ENCODE peak calls at places on chromosomes 11 and 22, in six cellular contexts. B is HepG2, I is HCT116, F is WTC11, K is GM12878, C is H1. H is an unnamed sample.

GRCh38 chr11:29093416-29093815 is 923.4 kb downstream of the KCNA4 start:
- DNase-seq in B (peak; percentile 2), I (no peak), F (no peak), K (no peak), C (no peak), H (no peak)

GRCh38 chr11:121391914-121392313 is 60.2 kb upstream of the SORL1 start:
- DNase-seq in B (no peak), I (no peak), F (no peak), K (no peak), C (no peak), H (peak; percentile 0)

GRCh38 chr11:134270250-134270714 is 5.9 kb upstream of the GLB1L3 start:
- DNase-seq in B (peak; percentile 21), I (peak; percentile 22), F (no peak), K (no peak), C (no peak), H (peak; percentile 51)

GRCh38 chr11:44506375-44507016 is 59.0 kb upstream of the CD82 start:
- DNase-seq in B (no peak), I (peak; percentile 44), F (no peak), K (no peak), C (no peak), H (no peak)

GRCh38 chr11:119316017-119316728 is 757 bp downstream of the MCAM start:
- DNase-seq in B (no peak), I (no peak), F (no peak), K (no peak), C (no peak), H (peak; percentile 55)

GRCh38 chr11:118679483-118679882 is at the start of gene TREH:
- DNase-seq in B (peak; percentile 61), I (no peak), F (no peak), K (no peak), C (no peak), H (no peak)

GRCh38 chr22:46280999-46281623 is 13.3 kb downstream of the TTC38 start:
- DNase-seq in B (no peak), I (no peak), F (no peak), K (no peak), C (no peak), H (no peak)

GRCh38 chr11:106706355-106706754 is 311.9 kb downstream of the GUCY1A2 start:
- DNase-seq in B (no peak), I (peak; percentile 27), F (no peak), K (no peak), C (no peak), H (no peak)

GRCh38 chr11:77698896-77699295 is 61.3 kb upstream of the CLNS1A start:
- DNase-seq in B (no peak), I (no peak), F (no peak), K (no peak), C (no peak), H (no peak)

GRCh38 chr22:36737776-36738175 is 34.2 kb upstream of the CACNG2 start:
- DNase-seq in B (no peak), I (no peak), F (no peak), K (no peak), C (no peak), H (no peak)

GRCh38 chr11:19208959-19209568 is 7.3 kb upstream of the CSRP3 start:
- DNase-seq in B (no peak), I (no peak), F (no peak), K (no peak), C (no peak), H (no peak)

GRCh38 chr11:78062671-78063070 is 990 bp upstream of the THRSP start:
- DNase-seq in B (no peak), I (no peak), F (no peak), K (no peak), C (no peak), H (no peak)

GRCh38 chr11:68342459-68343158 is 30.2 kb downstream of the LRP5 start:
- DNase-seq in B (no peak), I (peak; percentile 69), F (peak; percentile 74), K (no peak), C (peak; percentile 79), H (no peak)

GRCh38 chr11:70207531-70208131 is 4.5 kb downstream of the FADD start:
- DNase-seq in B (no peak), I (no peak), F (no peak), K (no peak), C (no peak), H (no peak)

GRCh38 chr22:26735019-26735409 is 77.6 kb downstream of the MIAT start:
- DNase-seq in B (no peak), I (no peak), F (no peak), K (no peak), C (no peak), H (no peak)

GRCh38 chr11:126359431-126360048 is 4.1 kb downstream of the ST3GAL4 start:
- DNase-seq in B (no peak), I (no peak), F (no peak), K (no peak), C (no peak), H (no peak)

GRCh38 chr22:29225422-29226090 is 19.9 kb downstream of the EMID1 start:
- DNase-seq in B (no peak), I (no peak), F (no peak), K (no peak), C (no peak), H (no peak)

GRCh38 chr11:92324890-92325289 is 100.3 kb downstream of the FAT3 start:
- DNase-seq in B (no peak), I (no peak), F (no peak), K (no peak), C (no peak), H (no peak)

GRCh38 chr11:73818838-73819237 is 31.2 kb downstream of the MRPL48 start:
- DNase-seq in B (no peak), I (no peak), F (no peak), K (no peak), C (no peak), H (no peak)

GRCh38 chr11:27282141-27282590 is 80.8 kb downstream of the CCDC34 start:
- DNase-seq in B (peak; percentile 60), I (no peak), F (no peak), K (no peak), C (no peak), H (no peak)

GRCh38 chr22:43177479-43177878 is 9.5 kb downstream of the TTLL12 start:
- DNase-seq in B (no peak), I (no peak), F (no peak), K (no peak), C (no peak), H (no peak)

GRCh38 chr11:6757373-6757967 is 14.3 kb downstream of the OR2AG2 start:
- DNase-seq in B (peak; percentile 44), I (peak; percentile 32), F (peak; percentile 52), K (no peak), C (peak; percentile 48), H (peak; percentile 28)

GRCh38 chr11:17783878-17784277 is 49.3 kb downstream of the KCNC1 start:
- DNase-seq in B (no peak), I (no peak), F (no peak), K (no peak), C (no peak), H (no peak)

GRCh38 chr22:37326726-37327125 is 44.4 kb downstream of the CYTH4 start:
- DNase-seq in B (no peak), I (no peak), F (no peak), K (no peak), C (no peak), H (no peak)

GRCh38 chr11:58628446-58628845 is 6.0 kb downstream of the CNTF start:
- DNase-seq in B (no peak), I (no peak), F (no peak), K (no peak), C (no peak), H (no peak)

GRCh38 chr11:86869966-86870570 is 69.7 kb downstream of the PRSS23 start:
- DNase-seq in B (peak; percentile 29), I (peak; percentile 41), F (peak; percentile 67), K (no peak), C (peak; percentile 74), H (peak; percentile 76)

GRCh38 chr11:353315-353857 is 15.9 kb upstream of the B4GALNT4 start:
- DNase-seq in B (peak; percentile 90), I (no peak), F (no peak), K (no peak), C (no peak), H (no peak)

DNA sequence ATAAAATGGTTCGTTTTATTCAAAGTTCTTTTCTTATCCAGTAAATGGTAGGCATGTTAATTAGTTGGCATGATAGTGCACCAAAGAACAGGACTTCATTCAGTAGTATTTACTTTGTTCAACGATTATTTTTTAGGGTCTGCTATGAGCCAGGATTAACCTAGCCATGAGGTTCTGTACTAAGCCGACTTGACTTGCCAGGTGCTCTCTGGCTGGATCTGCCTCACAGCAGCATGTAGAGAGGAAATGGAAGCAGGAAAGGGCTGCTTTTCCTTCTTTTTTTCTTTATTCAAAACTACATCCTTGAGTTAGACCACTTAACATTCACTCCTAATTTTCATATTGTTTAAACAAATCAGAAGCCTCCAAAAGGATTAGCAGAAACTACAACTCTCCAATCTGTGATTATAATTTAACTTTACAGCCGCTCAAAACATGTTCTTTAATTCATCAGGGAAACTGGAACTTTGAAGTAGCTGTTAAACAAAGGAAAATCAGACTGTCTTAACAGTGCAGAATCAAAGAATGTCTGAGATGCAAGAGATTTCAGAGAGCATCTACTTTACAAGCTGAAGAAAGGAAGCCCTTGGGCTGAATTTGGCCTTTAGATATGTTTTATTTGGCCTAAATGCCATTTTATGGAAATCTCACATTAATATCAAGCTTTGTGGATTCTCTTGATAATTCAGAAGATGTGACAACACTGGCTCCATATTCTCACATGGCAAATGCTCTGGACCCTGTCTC is 281.4 kb upstream of the CTSC start:
- DNase-seq in B (no peak), I (no peak), F (no peak), K (no peak), C (no peak), H (no peak)
- TF ChIP-seq ATF3 in B (no peak), I (no peak), F (no peak), K (no peak), C (no peak), H (no peak)

DNA sequence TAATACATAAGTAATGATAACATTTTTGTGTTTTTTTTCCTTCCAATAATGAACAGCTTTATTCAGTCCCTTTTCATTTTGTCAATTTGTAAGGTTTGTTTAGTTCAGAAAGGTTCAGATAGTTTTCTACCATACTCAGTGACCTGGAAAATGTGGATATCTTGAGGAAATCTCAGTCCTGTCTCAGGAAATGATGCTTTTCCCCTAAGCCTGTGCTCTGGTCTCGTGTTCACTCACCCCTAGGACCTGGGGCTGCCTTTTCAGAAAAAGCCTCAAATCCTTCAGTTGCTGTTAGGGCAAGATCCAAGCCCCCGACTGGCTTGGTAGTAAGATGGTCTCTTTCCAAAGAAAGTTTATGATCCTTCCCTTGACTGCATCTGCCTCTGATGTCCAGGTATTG is 21.8 kb downstream of the MS4A6A start:
- DNase-seq in B (no peak), I (no peak), F (no peak), K (no peak), C (no peak), H (no peak)
- TF ChIP-seq ATF3 in B (no peak), I (no peak), F (no peak), K (no peak), C (no peak), H (no peak)

DNA sequence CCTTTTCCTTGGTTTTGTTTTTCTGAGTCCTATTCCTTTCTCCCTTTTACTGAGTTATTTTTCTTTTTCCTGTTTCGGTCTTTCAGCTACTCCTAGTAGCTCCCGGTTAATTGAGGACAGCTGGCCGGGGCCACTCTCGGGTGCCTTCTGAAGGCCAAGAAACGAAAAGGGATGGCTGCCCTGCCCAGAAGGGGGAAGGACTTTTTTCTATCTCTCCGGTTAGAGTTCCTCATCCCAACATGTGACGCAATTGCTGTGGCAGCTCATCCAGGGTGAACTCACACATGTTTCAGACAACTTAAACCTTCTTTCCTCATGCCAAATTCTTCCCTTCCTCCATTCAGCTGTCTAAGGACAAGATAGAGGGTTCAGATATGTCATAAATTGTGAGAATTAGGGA is 83.6 kb downstream of the PIWIL4 start:
- DNase-seq in B (no peak), I (no peak), F (no peak), K (no peak), C (no peak), H (no peak)
- TF ChIP-seq ATF3 in B (no peak), I (no peak), F (no peak), K (no peak), C (no peak), H (no peak)

GRCh38 chr11:12318791-12319733 is 58.3 kb upstream of the PARVA start:
- DNase-seq in B (no peak), I (no peak), F (no peak), K (no peak), C (no peak), H (no peak)
- TF ChIP-seq ATF3 in B (no peak), I (no peak), F (no peak), K (no peak), C (no peak), H (no peak)

H was measured in K562.